ENCODE peak calls at places on chromosomes 6 and 20, in ten cellular contexts. V is ovary, Q is body of pancreas, L is thyroid gland, Z is spleen, T is right lobe of liver, O is upper lobe of left lung, W is Peyer's patch, J is HCT116, B is uterus. C is an unnamed sample.
A peak's percentile ranks its signal among the peaks of the same experiment; 100 is the strongest.

GRCh38 chr6:35808688-35809087 is 3.5 kb downstream of the LHFPL5 start:
- DNase-seq in V (no peak), Q (no peak), L (no peak), Z (no peak), T (no peak), O (no peak), W (no peak), J (no peak), B (no peak), C (no peak)

GRCh38 chr6:17865243-17865642 is 122.2 kb downstream of the KIF13A start:
- DNase-seq in V (no peak), Q (peak; percentile 39), L (peak; percentile 87), Z (no peak), T (no peak), O (no peak), W (no peak), J (peak; percentile 58), B (peak; percentile 37), C (peak; percentile 59)

GRCh38 chr6:6890400-6890858 is 217.3 kb upstream of the RREB1 start:
- DNase-seq in V (peak; percentile 81), Q (peak; percentile 51), L (peak; percentile 17), Z (no peak), T (peak; percentile 46), O (no peak), W (no peak), J (no peak), B (peak; percentile 37), C (peak; percentile 56)

GRCh38 chr6:7587631-7588100 is 2.3 kb upstream of the SNRNP48 start:
- DNase-seq in V (no peak), Q (peak; percentile 23), L (no peak), Z (no peak), T (no peak), O (no peak), W (no peak), J (no peak), B (no peak), C (peak; percentile 59)

GRCh38 chr6:2244261-2245102 is 923 bp downstream of the GMDS start:
- DNase-seq in V (no peak), Q (no peak), L (peak; percentile 44), Z (no peak), T (no peak), O (no peak), W (peak; percentile 31), J (no peak), B (no peak), C (no peak)

GRCh38 chr6:157579467-157580031 is 198.6 kb downstream of the ZDHHC14 start:
- DNase-seq in V (no peak), Q (no peak), L (no peak), Z (no peak), T (no peak), O (no peak), W (no peak), J (no peak), B (no peak), C (no peak)

GRCh38 chr20:20224806-20225205 is 143.1 kb upstream of the INSM1 start:
- DNase-seq in V (no peak), Q (no peak), L (no peak), Z (no peak), T (no peak), O (no peak), W (no peak), J (no peak), B (no peak), C (no peak)

GRCh38 chr6:3073382-3073781 is 5.1 kb downstream of the RIPK1 start:
- DNase-seq in V (no peak), Q (no peak), L (no peak), Z (peak; percentile 68), T (no peak), O (no peak), W (no peak), J (no peak), B (no peak), C (no peak)

GRCh38 chr6:36340671-36341454 is 4.2 kb upstream of the BNIP5 start:
- DNase-seq in V (peak; percentile 82), Q (peak; percentile 78), L (peak; percentile 72), Z (peak; percentile 94), T (peak; percentile 77), O (peak; percentile 75), W (peak; percentile 71), J (peak; percentile 48), B (peak; percentile 78), C (peak; percentile 86)

GRCh38 chr6:27837636-27838512 is 74.3 kb downstream of the OR2B2 start:
- DNase-seq in V (peak; percentile 84), Q (peak; percentile 80), L (peak; percentile 78), Z (peak; percentile 96), T (peak; percentile 80), O (peak; percentile 87), W (peak; percentile 77), J (peak; percentile 100), B (peak; percentile 75), C (peak; percentile 87)
- TF ChIP-seq POLR2A in V (peak; percentile 97), Q (peak; percentile 65), L (peak; percentile 50), Z (peak; percentile 90), T (no peak), O (peak; percentile 85), W (no peak), J (peak; percentile 39), B (peak; percentile 97), C (no peak)

DNA sequence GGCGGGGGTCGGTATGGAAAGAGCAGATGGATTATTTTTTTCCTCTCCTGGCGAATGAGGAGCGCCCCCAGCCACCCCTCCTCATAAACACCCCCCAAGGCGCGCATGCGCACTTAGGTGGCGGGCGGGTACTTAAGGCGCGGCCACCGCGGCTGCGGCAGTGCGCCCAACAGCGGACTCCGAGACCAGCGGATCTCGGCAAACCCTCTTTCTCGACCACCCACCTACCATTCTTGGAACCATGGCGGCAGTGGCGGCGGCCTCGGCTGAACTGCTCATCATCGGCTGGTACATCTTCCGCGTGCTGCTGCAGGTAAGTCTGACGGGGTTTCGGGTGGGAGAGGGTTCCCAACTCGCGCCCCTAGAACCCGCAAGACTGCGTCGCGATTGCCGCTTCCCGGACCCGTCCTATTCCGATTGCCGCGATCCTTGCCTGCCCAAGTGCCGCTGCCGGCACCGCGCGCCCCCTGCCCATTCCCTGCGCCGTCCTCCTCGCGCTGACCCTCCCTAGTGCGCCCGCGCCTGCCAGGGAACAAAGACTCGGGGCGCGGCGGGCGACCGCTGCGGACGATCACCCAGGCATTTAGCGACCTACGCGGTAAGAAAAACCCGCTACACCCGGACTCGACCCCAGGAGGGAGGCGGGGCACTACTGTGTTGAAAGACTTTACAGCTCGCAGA is at the start of gene NNAT:
- DNase-seq in V (no peak), Q (no peak), L (peak; percentile 5), Z (no peak), T (no peak), O (no peak), W (no peak), J (no peak), B (no peak), C (no peak)
- H3K4me1 ChIP-seq in V (peaks cover 18% of the 10 kb centered on the region), Q (peaks cover 27% of the 10 kb centered on the region), L (peaks cover 32% of the 10 kb centered on the region), Z (peaks cover 49% of the 10 kb centered on the region), T (no peaks in the 10 kb centered on the region), O (peaks cover 64% of the 10 kb centered on the region), W (peaks cover 5% of the 10 kb centered on the region), J (peaks cover 28% of the 10 kb centered on the region), B (no peaks in the 10 kb centered on the region), C (peaks cover 69% of the 10 kb centered on the region)

DNA sequence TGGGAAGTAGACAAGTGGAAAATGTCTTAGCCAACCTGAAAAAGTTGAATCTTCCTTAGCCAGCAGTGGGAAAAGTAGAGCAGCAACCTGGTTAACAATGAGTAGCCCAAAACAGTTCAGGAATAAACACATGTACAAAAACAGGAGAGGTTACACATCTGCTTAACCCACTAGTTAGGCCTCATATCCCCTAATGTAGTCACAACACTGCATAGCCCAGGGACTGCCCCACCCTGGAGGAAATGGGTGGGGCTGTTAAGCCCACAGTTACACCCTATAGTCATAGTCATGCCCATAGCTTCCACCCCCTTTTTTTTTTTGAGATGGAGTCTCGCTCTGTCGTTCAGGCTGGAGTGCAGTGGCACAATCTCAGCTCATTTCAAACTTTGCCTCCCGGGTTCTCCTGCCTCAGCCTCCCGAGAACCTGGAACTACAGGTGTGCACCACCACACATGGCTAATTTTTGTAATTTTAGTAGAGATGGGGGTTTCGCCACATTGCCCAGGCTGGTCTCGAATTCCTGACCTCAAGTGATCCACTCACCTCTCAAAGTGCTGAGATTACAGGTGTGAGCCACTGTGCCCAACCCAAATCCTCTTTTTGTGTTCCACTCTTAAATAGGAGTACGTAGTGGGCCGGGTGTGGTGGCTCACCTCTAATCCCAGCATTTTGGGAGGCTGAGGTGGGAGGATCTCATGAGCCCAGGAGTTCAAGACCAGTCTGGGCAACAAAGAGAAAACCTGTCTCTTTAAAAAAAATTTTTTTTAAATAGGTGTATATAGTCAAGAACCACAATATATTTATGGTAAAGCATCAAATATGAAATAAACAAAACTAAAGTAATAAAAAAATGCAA is 24.5 kb downstream of the ILRUN start:
- DNase-seq in V (no peak), Q (no peak), L (no peak), Z (peak; percentile 89), T (no peak), O (peak; percentile 63), W (peak; percentile 71), J (no peak), B (no peak), C (peak; percentile 68)
- TF ChIP-seq POLR2A in V (no peak), Q (no peak), L (no peak), Z (no peak), T (no peak), O (no peak), W (no peak), J (no peak), B (no peak), C (no peak)

GRCh38 chr6:121314407-121315112 is 19.7 kb downstream of the TBC1D32 start:
- DNase-seq in V (no peak), Q (no peak), L (no peak), Z (no peak), T (no peak), O (no peak), W (no peak), J (no peak), B (no peak), C (no peak)

GRCh38 chr6:121319112-121319553 is 15.1 kb downstream of the TBC1D32 start:
- DNase-seq in V (no peak), Q (no peak), L (no peak), Z (no peak), T (no peak), O (no peak), W (no peak), J (no peak), B (no peak), C (no peak)

GRCh38 chr6:121321282-121321681 is 13.0 kb downstream of the TBC1D32 start:
- DNase-seq in V (no peak), Q (no peak), L (no peak), Z (no peak), T (no peak), O (no peak), W (no peak), J (no peak), B (no peak), C (no peak)

DNA sequence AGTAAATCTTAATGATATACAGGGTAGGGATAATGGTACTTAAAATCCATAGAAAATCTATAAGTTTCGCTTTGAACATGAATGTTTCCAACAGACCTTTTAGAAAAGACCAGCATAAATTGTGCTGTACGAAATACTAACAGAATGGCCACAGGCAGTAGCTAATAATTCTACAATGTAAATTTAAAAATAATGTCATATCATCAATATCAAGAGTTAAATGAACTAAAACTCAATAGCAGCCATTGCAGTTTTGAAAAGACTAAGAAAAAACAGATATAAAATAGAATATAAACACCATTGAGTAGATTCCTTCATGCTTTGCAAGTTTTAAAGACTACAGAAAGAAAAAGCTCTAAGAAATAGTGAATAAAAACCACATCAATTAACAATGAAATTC is 14.7 kb downstream of the TBC1D32 start:
- DNase-seq in V (no peak), Q (no peak), L (no peak), Z (no peak), T (no peak), O (no peak), W (no peak), J (no peak), B (no peak), C (no peak)
- H3K4me1 ChIP-seq in V (no peaks in the 10 kb centered on the region), Q (peaks cover 4% of the 10 kb centered on the region), L (no peaks in the 10 kb centered on the region), Z (no peaks in the 10 kb centered on the region), T (no peaks in the 10 kb centered on the region), O (no peaks in the 10 kb centered on the region), W (no peaks in the 10 kb centered on the region), J (no peaks in the 10 kb centered on the region), B (no peaks in the 10 kb centered on the region), C (peaks cover 12% of the 10 kb centered on the region)

GRCh38 chr6:26026833-26027490 is 60.3 kb upstream of the HFE start:
- DNase-seq in V (peak; percentile 93), Q (peak; percentile 93), L (peak; percentile 95), Z (peak; percentile 95), T (peak; percentile 92), O (peak; percentile 92), W (peak; percentile 94), J (peak; percentile 98), B (peak; percentile 90), C (peak; percentile 95)
- TF ChIP-seq POLR2A in V (peak; percentile 98), Q (peak; percentile 96), L (peak; percentile 97), Z (peak; percentile 97), T (peak; percentile 98), O (peak; percentile 96), W (peak; percentile 99), J (peak; percentile 100), B (peak; percentile 95), C (peak; percentile 100)